ENCODE peak calls at places on chromosomes 2 and 18, in six cellular contexts. I is CD8-positive, alpha-beta T cell; F is NB4; A is stomach; S is adrenal gland; L is brain microvascular endothelial cell. D is an unnamed sample.

GRCh38 chr2:85886141-85886540 is 2.6 kb downstream of the ST3GAL5 start:
- DNase-seq in L (no peak), I (no peak), A (no peak), F (no peak), S (no peak), D (no peak)

GRCh38 chr2:52347292-52347691 is 1315.4 kb upstream of the NRXN1 start:
- DNase-seq in I (no peak), F (no peak), L (no peak), S (no peak), A (no peak), D (no peak)

GRCh38 chr2:68936462-68936861 is 16.2 kb downstream of the GKN2 start:
- DNase-seq in S (no peak), L (peak), A (no peak), I (no peak), F (no peak), D (no peak)

GRCh38 chr2:43448011-43448821 is 147.6 kb downstream of the THADA start:
- DNase-seq in L (peak), I (no peak), F (no peak), S (no peak), A (no peak), D (no peak)

GRCh38 chr18:76823574-76823973 is 1.2 kb downstream of the ZNF236 start:
- DNase-seq in L (no peak), F (peak), A (no peak), I (no peak), S (no peak), D (no peak)

GRCh38 chr2:84273406-84273805 is 185.7 kb downstream of the SUCLG1 start:
- DNase-seq in A (no peak), S (no peak), I (no peak), L (no peak), F (no peak), D (no peak)

GRCh38 chr2:101577173-101577572 is 102.3 kb upstream of the RFX8 start:
- DNase-seq in A (no peak), L (no peak), F (no peak), I (no peak), S (no peak), D (no peak)

GRCh38 chr18:56799756-56800155 is 148.6 kb downstream of the WDR7 start:
- DNase-seq in F (no peak), L (no peak), S (no peak), A (no peak), I (no peak), D (no peak)

GRCh38 chr2:100522430-100522829 is 40.4 kb upstream of the PDCL3 start:
- DNase-seq in S (no peak), I (no peak), A (no peak), L (no peak), F (no peak), D (no peak)

GRCh38 chr18:52237551-52237950 is 102.4 kb upstream of the DCC start:
- DNase-seq in A (no peak), F (peak), L (no peak), I (no peak), S (no peak), D (no peak)

GRCh38 chr2:128169497-128169896 is 78.5 kb downstream of the UGGT1 start:
- DNase-seq in F (peak), A (no peak), S (no peak), I (no peak), L (no peak), D (no peak)

GRCh38 chr2:161436411-161436810 is 20.3 kb downstream of the TBR1 start:
- DNase-seq in L (peak), I (no peak), S (no peak), F (no peak), A (no peak), D (no peak)

GRCh38 chr2:231308631-231309414 is 86.7 kb upstream of the B3GNT7 start:
- DNase-seq in F (no peak), I (no peak), L (peak), A (no peak), S (no peak), D (no peak)

GRCh38 chr2:133484106-133484505 is 84.2 kb downstream of the NCKAP5 start:
- DNase-seq in F (no peak), A (no peak), I (no peak), S (no peak), L (no peak), D (no peak)

GRCh38 chr2:37390777-37391176 is 46.3 kb downstream of the QPCT start:
- DNase-seq in F (no peak), S (no peak), I (no peak), A (no peak), L (no peak), D (no peak)

GRCh38 chr2:11004206-11004605 is 92.5 kb downstream of the KCNF1 start:
- DNase-seq in I (no peak), S (no peak), A (no peak), L (peak), F (peak), D (no peak)

GRCh38 chr18:47418746-47419145 is 167.3 kb upstream of the SKOR2 start:
- DNase-seq in A (no peak), S (peak), L (no peak), F (no peak), I (no peak), D (no peak)

GRCh38 chr2:9474361-9475117 is at the start of gene IAH1:
- DNase-seq in A (peak), F (peak), L (no peak), S (peak), I (peak), D (no peak)

GRCh38 chr18:54558609-54559585 is 32.1 kb upstream of the DYNAP start:
- DNase-seq in L (no peak), S (no peak), F (peak), A (no peak), I (no peak), D (peak)

GRCh38 chr2:238513346-238513745 is 86.6 kb downstream of the ASB1 start:
- DNase-seq in A (no peak), L (peak), I (no peak), S (no peak), F (peak), D (peak)

GRCh38 chr2:71802556-71802955 is 345.1 kb downstream of the CYP26B1 start:
- DNase-seq in F (no peak), A (no peak), S (no peak), I (no peak), L (no peak), D (no peak)

DNA sequence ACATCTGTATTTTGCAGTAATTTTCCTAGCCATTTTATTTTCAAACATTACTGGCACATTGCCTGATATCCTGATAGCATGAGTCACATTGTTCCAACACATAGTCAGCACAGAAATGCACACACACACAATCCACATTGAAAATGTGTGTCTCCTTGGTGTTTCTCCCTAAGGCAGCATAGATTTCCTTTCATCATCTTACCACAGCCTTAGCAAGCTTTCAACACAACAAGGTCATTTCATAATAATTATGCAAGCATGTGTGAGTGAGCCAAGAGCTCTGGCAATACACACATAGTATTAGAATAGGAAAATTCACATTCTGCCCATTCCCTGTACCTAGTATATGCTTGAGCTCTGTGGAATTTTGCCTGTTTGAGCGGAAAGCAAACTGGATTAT is 245.3 kb upstream of the MEIS1 start:
- DNase-seq in L (no peak), A (no peak), I (no peak), S (peak), F (peak), D (no peak)
- H3K4me3 ChIP-seq in L (no peak), A (no peak), I (no peak), S (no peak), F (no peak), D (no peak)

DNA sequence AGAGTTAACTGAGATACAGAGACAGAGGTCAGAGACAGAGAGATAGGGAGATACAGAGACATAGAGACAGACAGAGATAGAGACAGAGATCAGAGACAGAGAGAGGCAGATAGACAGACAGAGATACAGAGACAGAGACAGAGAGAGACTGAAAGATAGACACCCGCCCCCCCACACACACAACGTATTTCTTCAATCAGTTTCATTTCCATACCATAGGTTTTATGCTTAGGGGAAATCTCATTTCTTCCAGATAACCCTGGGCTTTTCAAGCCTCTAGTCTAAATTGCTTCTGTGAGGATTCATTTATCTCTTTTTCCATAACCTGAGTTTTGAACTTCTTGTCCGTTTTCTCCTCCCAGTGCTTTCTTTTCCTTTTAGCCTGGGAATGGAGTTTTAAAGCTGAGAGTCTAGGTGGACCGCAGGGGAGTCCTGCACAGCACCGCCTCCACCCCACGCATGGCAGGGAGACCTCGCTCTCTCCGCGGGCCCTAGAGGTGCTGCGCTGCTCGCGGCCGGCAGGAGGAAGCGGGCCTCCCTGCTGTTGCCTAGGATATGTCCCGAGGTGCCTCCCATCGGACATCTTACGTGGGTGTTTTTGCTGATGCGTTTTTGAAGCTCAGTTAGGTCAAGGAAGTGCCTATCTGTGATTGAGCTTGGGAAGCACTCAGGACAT is 94.7 kb downstream of the CD8B2 start:
- DNase-seq in I (peak), F (peak), A (peak), S (peak), L (peak), D (peak)
- H3K4me3 ChIP-seq in I (peak), F (no peak), A (peak), S (peak), L (peak), D (peak)

DNA sequence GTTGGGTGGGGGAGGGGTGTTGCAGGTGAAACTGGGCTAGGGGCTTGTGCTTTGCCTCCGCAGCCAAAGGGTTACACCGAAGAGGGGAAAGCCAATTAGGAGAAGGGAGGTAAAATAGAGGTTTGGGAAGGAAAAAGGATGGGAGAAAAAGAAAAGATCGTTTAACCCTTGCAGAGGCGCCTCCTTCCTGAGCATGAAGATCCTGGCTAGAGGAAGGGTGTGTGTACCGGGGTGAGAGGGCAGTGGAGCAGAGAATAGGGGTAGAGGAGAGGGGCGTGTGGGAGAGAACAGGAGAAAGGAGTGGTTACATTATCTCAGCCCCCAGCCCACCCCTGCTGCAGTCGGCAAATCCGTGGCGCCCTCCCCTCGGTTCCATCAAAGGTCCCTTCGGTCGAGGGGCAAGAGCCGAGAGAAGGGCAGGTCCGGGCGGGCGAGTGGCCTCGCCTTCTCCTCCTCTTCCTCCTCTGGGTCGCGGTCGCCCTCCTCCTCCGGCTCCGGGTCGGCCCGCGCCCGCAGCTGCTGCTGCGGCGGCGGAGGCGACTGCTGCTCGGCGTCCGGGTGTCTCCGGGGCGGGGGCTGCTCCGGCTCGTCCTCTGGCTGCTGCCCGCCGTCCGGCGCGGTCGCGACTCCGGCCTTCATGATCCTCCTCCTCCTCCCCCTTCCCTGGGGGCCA is 1.2 kb downstream of the MARCHF4 start:
- DNase-seq in S (no peak), L (no peak), I (no peak), A (no peak), F (no peak), D (no peak)
- H3K4me3 ChIP-seq in S (peak), L (peak), I (no peak), A (peak), F (no peak), D (no peak)

DNA sequence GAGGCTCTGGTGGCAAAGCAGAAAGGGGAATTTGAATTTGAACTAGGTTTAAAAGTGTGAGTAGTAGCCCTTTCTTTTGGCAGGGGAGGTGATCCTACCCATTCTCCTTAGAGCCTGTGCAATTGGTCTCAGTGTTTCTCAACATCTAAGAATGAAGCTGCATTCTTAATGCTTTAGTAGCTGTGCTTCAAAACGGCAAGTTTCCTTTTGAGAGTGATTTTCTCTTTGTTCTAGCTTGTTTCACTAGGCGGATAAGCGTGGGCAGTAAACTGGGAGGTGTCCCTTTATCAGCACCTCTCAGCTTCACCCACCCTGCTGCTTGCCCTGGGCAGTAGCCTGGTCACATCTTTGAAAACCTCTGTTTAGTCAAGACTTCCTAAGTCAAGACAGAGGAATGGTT is 6.7 kb downstream of the CRIM1 start:
- DNase-seq in L (peak), F (no peak), A (no peak), S (no peak), I (no peak), D (no peak)
- H3K4me3 ChIP-seq in L (no peak), F (no peak), A (no peak), S (no peak), I (no peak), D (no peak)